ENCODE peak calls at places on chromosomes 13 and 19, in eight cellular contexts. S, V, D, L, H, I, R and B are unnamed samples.

GRCh38 chr13:43036386-43037220 is 13.2 kb downstream of the DNAJC15 start:
- DNase-seq in H (no peak), L (no peak), S (no peak), V (peak; percentile 74), R (no peak), I (no peak), D (no peak), B (no peak)

GRCh38 chr13:35349673-35350278 is 126.7 kb downstream of the MAB21L1 start:
- DNase-seq in I (no peak), S (no peak), D (no peak), H (no peak), L (peak; percentile 39), R (no peak), V (no peak), B (no peak)

GRCh38 chr13:97359181-97360057 is 74.5 kb upstream of the RAP2A start:
- DNase-seq in R (peak; percentile 43), D (no peak), L (peak; percentile 44), V (peak; percentile 84), S (no peak), I (peak; percentile 37), H (peak; percentile 36), B (no peak)

GRCh38 chr19:29666634-29667389 is 1.6 kb downstream of the PLEKHF1 start:
- DNase-seq in R (peak; percentile 32), V (peak; percentile 93), D (no peak), I (peak; percentile 55), S (peak; percentile 67), H (peak; percentile 54), L (no peak), B (peak; percentile 85)

GRCh38 chr13:20209937-20210336 is 17.2 kb upstream of the GJB2 start:
- DNase-seq in H (no peak), V (no peak), L (no peak), R (no peak), D (no peak), S (no peak), I (no peak), B (no peak)

GRCh38 chr13:67223024-67223423 is 7.1 kb downstream of the PCDH9 start:
- DNase-seq in R (no peak), L (no peak), V (no peak), S (no peak), I (no peak), D (no peak), H (no peak), B (no peak)

GRCh38 chr19:38511074-38511708 is 77.7 kb downstream of the RYR1 start:
- DNase-seq in I (no peak), R (no peak), H (no peak), V (no peak), S (no peak), D (no peak), L (no peak), B (no peak)

GRCh38 chr19:23343434-23344010 is 51.7 kb downstream of the ZNF91 start:
- DNase-seq in H (no peak), V (no peak), I (no peak), L (no peak), D (no peak), S (no peak), R (no peak), B (no peak)

GRCh38 chr19:14467391-14467790 is 7.8 kb downstream of the PTGER1 start:
- DNase-seq in L (no peak), H (no peak), I (no peak), D (no peak), V (no peak), R (no peak), S (no peak), B (no peak)

GRCh38 chr13:45299194-45299593 is 41.8 kb downstream of the TPT1 start:
- DNase-seq in I (no peak), S (no peak), H (no peak), D (no peak), V (no peak), L (no peak), R (peak; percentile 35), B (no peak)

GRCh38 chr19:15297416-15298224 is 34.7 kb downstream of the BRD4 start:
- DNase-seq in R (no peak), L (peak; percentile 59), I (peak; percentile 43), V (no peak), D (no peak), H (no peak), S (no peak), B (peak; percentile 43)

GRCh38 chr13:74066937-74067336 is 67.3 kb downstream of the KLF12 start:
- DNase-seq in V (no peak), D (no peak), S (no peak), R (no peak), I (no peak), H (no peak), L (no peak), B (no peak)

GRCh38 chr13:33057019-33057785 is 41.0 kb downstream of the KL start:
- DNase-seq in D (no peak), V (no peak), R (peak; percentile 14), I (no peak), H (no peak), S (no peak), L (no peak), B (no peak)

GRCh38 chr19:10694706-10695105 is 6.5 kb upstream of the QTRT1 start:
- DNase-seq in D (no peak), R (no peak), V (no peak), I (no peak), S (no peak), L (no peak), H (no peak), B (no peak)

GRCh38 chr13:71801165-71801564 is 65.8 kb downstream of the DACH1 start:
- DNase-seq in R (no peak), I (no peak), L (no peak), H (no peak), S (no peak), D (no peak), V (no peak), B (no peak)

GRCh38 chr19:37997911-37998344 is 90.9 kb downstream of the SIPA1L3 start:
- DNase-seq in H (no peak), I (no peak), R (no peak), V (no peak), D (no peak), S (no peak), L (peak; percentile 91), B (no peak)

GRCh38 chr19:51551673-51552440 is 19.2 kb upstream of the ZNF175 start:
- DNase-seq in D (no peak), R (peak; percentile 9), S (peak; percentile 17), V (no peak), I (no peak), L (no peak), H (no peak), B (no peak)

GRCh38 chr19:10861118-10861651 is 10.2 kb upstream of the CARM1 start:
- DNase-seq in H (peak; percentile 58), V (no peak), R (peak; percentile 36), S (no peak), D (no peak), I (peak; percentile 45), L (peak; percentile 31), B (no peak)

GRCh38 chr13:95874286-95874685 is 178.9 kb downstream of the UGGT2 start:
- DNase-seq in I (no peak), S (no peak), H (no peak), L (no peak), V (no peak), R (no peak), D (no peak), B (no peak)

DNA sequence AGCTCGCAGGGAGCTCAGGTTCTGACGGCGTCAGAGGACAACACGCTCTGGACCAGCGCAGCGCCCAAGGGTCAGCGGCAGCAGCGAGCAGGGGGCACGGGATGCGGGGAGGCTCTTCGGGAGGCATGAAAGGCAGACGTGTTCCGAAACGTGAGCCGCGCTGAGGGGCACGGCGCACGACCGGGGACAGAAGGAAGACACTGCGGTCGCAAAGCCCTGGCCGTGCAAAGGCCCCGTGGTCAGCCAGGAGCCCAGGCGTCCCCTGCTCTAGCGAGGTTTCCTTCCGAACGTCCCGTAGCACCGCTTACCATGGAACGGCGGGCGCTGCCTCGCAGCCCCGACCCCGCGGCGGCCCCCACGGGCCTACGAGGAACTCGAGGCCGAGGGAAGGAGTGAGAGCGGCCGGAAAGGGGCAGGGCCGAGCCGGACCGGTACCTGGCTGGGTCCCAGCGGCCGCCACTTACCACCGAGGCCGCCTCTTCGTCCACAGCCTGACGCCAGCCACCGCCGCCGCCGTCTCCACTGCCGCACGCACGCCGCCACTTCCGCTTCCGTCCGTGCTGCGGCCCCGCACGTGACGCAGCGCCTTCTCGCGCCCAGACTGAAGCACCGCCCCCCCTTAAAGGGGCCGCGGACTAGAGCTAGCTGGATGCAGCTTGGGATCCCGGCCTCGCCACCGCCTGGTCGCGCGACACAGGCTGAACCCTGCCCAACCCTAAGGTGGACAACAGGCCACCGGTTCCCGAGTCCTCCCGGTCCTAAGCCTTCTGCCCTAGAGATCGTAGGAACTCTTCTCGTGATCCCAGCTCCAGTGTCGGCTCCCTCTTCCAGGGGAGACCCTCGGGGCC is 9.4 kb downstream of the ABHD17A start:
- DNase-seq in H (peak; percentile 94), V (peak; percentile 96), L (peak; percentile 68), S (peak; percentile 91), D (peak; percentile 95), R (peak; percentile 86), I (peak; percentile 94), B (peak; percentile 99)
- H3K27ac ChIP-seq in H (peak overlapping the region; percentile 97), V (peak overlapping the region; percentile 93), L (peak overlapping the region; percentile 95), S (peak overlapping the region; percentile 89), D (peak overlapping the region; percentile 98), R (peak overlapping the region; percentile 94), I (peak overlapping the region; percentile 93), B (peak overlapping the region; percentile 94)

DNA sequence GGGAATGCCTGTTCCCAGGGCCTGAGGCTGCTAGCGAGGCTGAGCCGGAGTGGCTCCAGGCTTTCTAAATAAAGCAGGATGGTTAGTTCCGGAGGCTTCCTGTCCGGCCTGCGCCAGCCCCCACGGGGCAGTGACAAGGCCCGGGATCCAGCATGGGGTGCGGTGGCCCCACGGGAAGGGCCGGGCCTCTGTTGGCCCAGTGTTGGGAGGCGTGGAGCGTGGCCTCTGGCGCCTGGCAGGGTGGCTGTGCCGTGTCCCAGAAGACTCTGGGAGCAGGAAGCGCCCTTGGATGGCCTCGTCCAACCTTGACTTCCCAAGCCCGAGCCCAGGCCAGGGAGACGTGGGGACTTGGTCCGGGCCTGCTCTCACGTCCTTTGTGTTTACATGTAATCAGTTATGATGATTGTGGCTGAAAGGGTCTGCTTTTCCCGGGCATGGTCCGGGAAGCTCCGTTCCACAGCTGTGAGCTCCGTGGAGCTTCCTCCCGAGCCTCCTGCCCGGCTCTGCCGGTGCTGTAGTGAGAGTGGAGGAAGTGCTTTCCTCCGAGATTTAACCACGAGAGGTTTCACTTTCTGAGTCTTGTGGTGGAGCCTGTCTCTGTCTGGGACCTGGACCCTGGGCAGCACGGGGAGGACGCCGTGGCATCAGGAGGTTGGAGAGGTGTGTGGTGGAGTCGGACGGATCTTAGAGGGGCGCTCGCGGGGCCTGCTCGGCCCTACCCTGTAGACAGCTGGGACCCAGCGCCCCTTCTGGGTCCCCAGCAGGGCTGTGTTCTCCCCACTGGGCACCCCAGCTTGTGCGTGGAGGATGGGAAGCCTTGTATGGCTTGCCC is 4.6 kb downstream of the GNA11 start:
- DNase-seq in S (no peak), L (no peak), H (peak; percentile 70), V (peak; percentile 83), R (no peak), D (peak; percentile 86), I (peak; percentile 59), B (peak; percentile 86)
- TF ChIP-seq POLR2A in S (no peak), L (no peak), H (no peak), V (no peak), R (no peak), D (no peak), I (peak; percentile 35), B (no peak)

GRCh38 chr19:5696196-5697021 is 6.3 kb downstream of the RPL36 start:
- DNase-seq in I (no peak), R (no peak), S (no peak), L (no peak), H (no peak), D (no peak), V (peak; percentile 65), B (peak; percentile 74)
- TF ChIP-seq POLR2AphosphoS5 in I (no peak), R (peak; percentile 1), S (no peak), L (no peak), H (no peak), D (no peak), V (no peak), B (no peak)

GRCh38 chr19:19459707-19460251 is 54.3 kb downstream of the GATAD2A start:
- DNase-seq in S (no peak), D (no peak), L (no peak), R (no peak), H (peak; percentile 41), V (no peak), I (peak; percentile 54), B (peak; percentile 90)
- H3K27ac ChIP-seq in S (peak overlapping the region; percentile 49), D (peak overlapping the region; percentile 78), L (no peak overlapping the region), R (peak overlapping the region; percentile 54), H (peak overlapping the region; percentile 90), V (peak overlapping the region; percentile 73), I (peak overlapping the region; percentile 76), B (peak overlapping the region; percentile 89)